ENCODE peak calls at places on chromosome 11, in four cellular contexts. T is HL-60, J is GM12878, Q is K562. D is an unnamed sample.

GRCh38 chr11:121933694-121934093 is 182.3 kb downstream of the BLID start:
- DNase-seq in T (no peak), J (no peak), Q (no peak), D (no peak)

GRCh38 chr11:70921804-70922203 is 330.6 kb downstream of the SHANK2 start:
- DNase-seq in T (no peak), J (no peak), Q (no peak), D (no peak)

GRCh38 chr11:66856496-66857233 is at the start of gene LRFN4:
- DNase-seq in T (no peak), J (no peak), Q (peak), D (peak)

GRCh38 chr11:83610996-83611395 is 324.8 kb upstream of the CCDC90B start:
- DNase-seq in T (no peak), J (no peak), Q (no peak), D (no peak)

GRCh38 chr11:36130401-36130800 is 158.8 kb downstream of the COMMD9 start:
- DNase-seq in T (no peak), J (no peak), Q (no peak), D (no peak)

GRCh38 chr11:27926981-27927481 is 180.9 kb downstream of the KIF18A start:
- DNase-seq in T (peak), J (no peak), Q (no peak), D (no peak)

GRCh38 chr11:117535870-117536411 is 208.3 kb downstream of the CEP164 start:
- DNase-seq in T (no peak), J (no peak), Q (no peak), D (no peak)

GRCh38 chr11:67280791-67281551 is 8.1 kb upstream of the ANKRD13D start:
- DNase-seq in T (no peak), J (no peak), Q (no peak), D (no peak)

GRCh38 chr11:62953811-62954210 is 31.0 kb downstream of the SLC22A6 start:
- DNase-seq in T (no peak), J (no peak), Q (no peak), D (no peak)

GRCh38 chr11:10385696-10386095 is 69.4 kb upstream of the AMPD3 start:
- DNase-seq in T (no peak), J (no peak), Q (no peak), D (no peak)

GRCh38 chr11:6611092-6612007 is 666 bp downstream of the TAF10 start:
- DNase-seq in T (peak), J (no peak), Q (no peak), D (no peak)

GRCh38 chr11:43359432-43359818 is 705 bp downstream of the TTC17 start:
- DNase-seq in T (peak), J (peak), Q (no peak), D (peak)

GRCh38 chr11:81331073-81331472 is 1402.6 kb downstream of the FAM181B start:
- DNase-seq in T (no peak), J (no peak), Q (no peak), D (no peak)

GRCh38 chr11:15568440-15568839 is 453.7 kb downstream of the INSC start:
- DNase-seq in T (no peak), J (no peak), Q (no peak), D (no peak)

GRCh38 chr11:30586251-30587144 is at the start of gene MPPED2:
- DNase-seq in T (peak), J (no peak), Q (peak), D (peak)

GRCh38 chr11:115226556-115226955 is 277.7 kb downstream of the CADM1 start:
- DNase-seq in T (no peak), J (no peak), Q (no peak), D (no peak)

GRCh38 chr11:75275581-75275980 is 35.0 kb downstream of the TPBGL start:
- DNase-seq in T (peak), J (no peak), Q (no peak), D (no peak)

GRCh38 chr11:111696556-111696955 is 69.6 kb downstream of the PPP2R1B start:
- DNase-seq in T (no peak), J (no peak), Q (no peak), D (no peak)

GRCh38 chr11:68436985-68437926 is 23.3 kb upstream of the PPP6R3 start:
- DNase-seq in T (peak), J (no peak), Q (peak), D (no peak)

GRCh38 chr11:102384419-102385052 is 37.5 kb downstream of the BIRC2 start:
- DNase-seq in T (no peak), J (no peak), Q (peak), D (no peak)

GRCh38 chr11:70381350-70381749 is 17.0 kb upstream of the CTTN start:
- DNase-seq in T (no peak), J (no peak), Q (no peak), D (no peak)

GRCh38 chr11:10050561-10050960 is 243.5 kb downstream of the SBF2 start:
- DNase-seq in T (no peak), J (no peak), Q (no peak), D (no peak)

GRCh38 chr11:32838505-32839274 is 9.0 kb downstream of the PRRG4 start:
- DNase-seq in T (no peak), J (no peak), Q (no peak), D (no peak)

GRCh38 chr11:19673924-19674390 is 38.7 kb upstream of the NAV2 start:
- DNase-seq in T (no peak), J (no peak), Q (no peak), D (no peak)

GRCh38 chr11:124875943-124876817 is 10.9 kb downstream of the ROBO3 start:
- DNase-seq in T (peak), J (peak), Q (peak), D (peak)

GRCh38 chr11:120184946-120185677 is 25.7 kb upstream of the OAF start:
- DNase-seq in T (no peak), J (no peak), Q (no peak), D (no peak)

GRCh38 chr11:16408619-16409018 is 52.3 kb upstream of the SOX6 start:
- DNase-seq in T (no peak), J (no peak), Q (peak), D (no peak)

DNA sequence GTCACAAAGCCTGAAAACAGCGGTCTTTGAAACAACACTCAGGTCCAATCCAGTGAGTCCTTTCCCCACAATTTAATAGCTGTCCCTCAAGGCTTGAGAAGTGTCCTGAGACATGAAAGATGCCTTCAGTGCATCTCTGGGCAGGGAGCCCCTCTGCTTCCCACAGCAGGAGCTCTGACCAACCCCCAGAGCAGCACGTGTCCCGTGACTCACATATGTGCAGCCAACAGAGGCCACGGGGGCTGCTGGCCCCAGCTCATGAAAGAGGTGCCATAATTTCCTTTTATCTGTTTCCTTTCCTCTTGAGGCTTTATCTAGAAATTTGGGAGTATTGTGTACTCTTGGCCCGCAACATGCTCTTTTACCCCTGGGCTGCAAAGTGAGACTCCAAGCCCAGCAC is 33.2 kb upstream of the LMO1 start:
- DNase-seq in T (no peak), J (no peak), Q (no peak), D (no peak)
- TF ChIP-seq SPI1 in T (no peak), J (no peak), Q (no peak), D (no peak)

GRCh38 chr11:60658409-60658808 is 41.0 kb upstream of the MS4A8 start:
- DNase-seq in T (no peak), J (no peak), Q (no peak), D (no peak)
- TF ChIP-seq POLR2AphosphoS5 in T (no peak), J (no peak), Q (no peak), D (no peak)

DNA sequence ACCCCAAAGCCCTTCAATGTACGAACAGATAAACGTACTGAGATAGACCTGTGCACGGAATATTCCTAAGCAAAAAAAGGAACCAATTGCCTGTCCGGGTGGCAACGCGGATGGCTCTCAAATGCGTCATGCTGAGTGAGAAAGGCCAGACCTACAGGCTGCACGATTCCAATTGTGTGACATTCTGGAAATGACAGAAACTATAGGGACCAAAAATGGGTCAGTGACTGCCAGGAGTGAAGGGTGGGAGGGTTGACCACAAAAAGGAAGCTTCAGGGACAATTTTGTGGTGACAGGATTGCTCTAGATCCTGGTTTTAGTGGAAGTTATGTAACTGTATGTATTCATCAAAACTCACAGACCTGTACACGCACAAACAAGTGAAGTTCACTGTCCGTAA is 24.0 kb upstream of the SYT8 start:
- DNase-seq in T (peak), J (no peak), Q (no peak), D (no peak)
- TF ChIP-seq SPI1 in T (no peak), J (no peak), Q (no peak), D (no peak)

GRCh38 chr11:45147871-45148270 is 1.4 kb downstream of the PRDM11 start:
- DNase-seq in T (no peak), J (no peak), Q (no peak), D (no peak)
- TF ChIP-seq POLR2AphosphoS5 in T (no peak), J (no peak), Q (no peak), D (no peak)

GRCh38 chr11:33945481-33946268 is 53.8 kb upstream of the LMO2 start:
- DNase-seq in T (no peak), J (no peak), Q (no peak), D (no peak)

GRCh38 chr11:33944345-33944692 is 52.4 kb upstream of the LMO2 start:
- DNase-seq in T (no peak), J (no peak), Q (no peak), D (no peak)

GRCh38 chr11:33941637-33942160 is 49.8 kb upstream of the LMO2 start:
- DNase-seq in T (peak), J (peak), Q (peak), D (no peak)

GRCh38 chr11:33944693-33945424 is 53.0 kb upstream of the LMO2 start:
- DNase-seq in T (no peak), J (no peak), Q (peak), D (no peak)

DNA sequence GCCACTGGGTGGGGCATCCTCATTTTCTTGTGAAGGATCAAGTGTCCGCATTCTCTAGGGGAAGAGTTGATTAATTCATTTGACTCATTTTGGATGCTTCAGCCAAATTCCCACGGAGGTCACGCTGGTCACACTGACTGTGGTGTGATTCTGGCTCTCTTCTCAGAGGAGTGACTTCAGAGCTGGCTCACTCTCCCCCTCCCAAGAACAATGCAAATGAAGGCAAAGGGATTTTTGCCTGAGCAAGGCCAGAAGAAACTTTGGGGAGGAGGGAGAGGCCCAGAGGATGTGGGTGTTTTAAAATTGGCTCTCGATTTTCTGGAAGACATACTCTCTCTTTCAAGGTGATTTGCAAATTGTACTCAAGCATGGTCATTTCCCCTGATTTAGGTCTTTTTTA is 51.1 kb upstream of the LMO2 start:
- DNase-seq in T (no peak), J (peak), Q (no peak), D (no peak)
- TF ChIP-seq SPI1 in T (no peak), J (no peak), Q (no peak), D (peak)

DNA sequence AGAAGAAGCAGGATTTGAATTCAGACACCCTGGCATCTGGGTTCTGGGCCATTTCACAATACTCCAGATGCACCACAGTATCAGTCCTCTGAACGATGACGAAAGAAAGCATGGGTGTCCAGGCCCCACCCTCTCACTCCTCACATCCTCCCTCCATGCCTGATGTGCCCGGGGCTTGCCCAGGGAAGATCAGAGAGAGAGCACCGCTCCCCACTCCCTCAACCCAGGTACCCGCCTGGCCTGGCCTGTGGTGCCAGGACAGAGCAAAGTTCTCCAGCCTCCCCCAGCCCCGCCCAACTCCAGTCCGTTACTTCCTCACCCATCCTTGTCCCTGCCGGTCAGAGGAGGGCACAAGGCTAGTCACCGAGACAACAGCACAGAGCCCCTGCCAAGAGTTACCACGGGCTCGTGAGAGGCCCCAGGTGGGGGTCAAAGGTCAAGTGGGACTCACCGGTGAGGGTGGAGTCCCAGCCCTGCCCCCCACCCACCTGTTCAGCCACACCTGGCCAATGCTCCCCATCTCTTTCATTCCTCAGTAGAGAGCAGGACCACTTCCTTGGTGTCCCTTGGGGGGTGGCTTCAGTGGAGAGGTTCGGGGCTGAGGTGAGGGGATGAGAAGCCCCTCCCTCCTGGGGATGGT is 8.1 kb downstream of the BCL9L start:
- DNase-seq in T (peak), J (no peak), Q (no peak), D (no peak)
- TF ChIP-seq POLR2AphosphoS5 in T (peak), J (no peak), Q (no peak), D (no peak)

DNA sequence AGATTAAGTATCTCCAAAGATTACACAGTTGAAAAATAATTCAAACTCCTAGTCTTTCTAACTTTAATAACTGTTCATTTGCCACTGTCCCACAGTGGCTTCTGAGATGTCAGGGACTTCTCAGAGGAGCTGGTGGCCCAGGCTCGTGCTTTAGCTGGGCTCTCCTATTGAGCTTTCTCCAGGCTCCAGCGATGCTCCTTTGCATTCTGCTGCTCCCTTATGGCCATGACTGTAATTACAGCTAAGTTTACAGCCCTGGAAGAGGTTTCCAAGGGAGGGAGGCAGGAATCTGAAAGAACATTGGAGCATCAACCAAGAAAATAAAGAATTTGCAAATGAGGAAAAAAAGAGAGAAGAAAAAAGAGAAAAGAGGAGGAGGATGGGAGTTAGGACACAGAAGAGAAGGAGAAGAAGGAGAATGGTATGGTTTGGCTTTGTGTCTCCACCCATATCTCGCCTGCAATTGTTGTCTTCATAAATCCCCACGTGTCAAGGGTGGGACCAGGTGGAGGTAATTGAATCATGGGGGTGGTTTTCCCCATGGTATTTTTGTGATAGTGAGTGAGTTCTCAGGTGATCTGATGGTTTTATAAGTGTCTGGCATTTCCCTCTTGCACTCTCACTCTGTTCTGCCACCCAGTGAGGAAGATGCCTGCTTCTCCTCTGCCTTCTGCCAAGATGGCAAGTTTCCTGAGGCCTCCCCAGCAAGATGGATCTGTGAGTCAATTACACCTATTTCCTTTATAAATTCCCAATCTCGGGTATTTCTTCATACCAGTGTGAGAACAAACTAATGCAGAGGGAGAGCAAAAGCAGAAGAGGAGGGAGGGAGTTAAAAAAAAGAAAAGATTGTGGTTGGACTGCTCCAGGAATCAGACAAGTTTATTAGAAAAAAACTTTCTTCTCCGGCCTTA is 857.0 kb downstream of the KCNA4 start:
- DNase-seq in T (peak), J (no peak), Q (peak), D (peak)
- TF ChIP-seq SPI1 in T (no peak), J (no peak), Q (no peak), D (no peak)

GRCh38 chr11:77503006-77503405 is 29.1 kb upstream of the PAK1 start:
- DNase-seq in T (no peak), J (no peak), Q (no peak), D (no peak)

GRCh38 chr11:77505956-77506355 is 32.1 kb upstream of the PAK1 start:
- DNase-seq in T (no peak), J (no peak), Q (no peak), D (no peak)

GRCh38 chr11:77508031-77508430 is 34.1 kb upstream of the PAK1 start:
- DNase-seq in T (no peak), J (no peak), Q (no peak), D (no peak)

GRCh38 chr11:77510095-77510494 is 36.2 kb upstream of the PAK1 start:
- DNase-seq in T (no peak), J (no peak), Q (no peak), D (no peak)

GRCh38 chr11:77506857-77507256 is 33.0 kb upstream of the PAK1 start:
- DNase-seq in T (no peak), J (no peak), Q (no peak), D (no peak)
- TF ChIP-seq POLR2AphosphoS5 in T (no peak), J (no peak), Q (no peak), D (no peak)